ENCODE peak calls at places on chromosomes 2 and 18, in four cellular contexts. U, C, K and Z are unnamed samples.

GRCh38 chr18:59272971-59273935 is at the start of gene RAX:
- DNase-seq in U (peak), C (peak), K (no peak), Z (no peak)

GRCh38 chr2:175431054-175431780 is 249.7 kb upstream of the ATP5MC3 start:
- DNase-seq in U (no peak), K (no peak), C (no peak), Z (no peak)

GRCh38 chr2:226215902-226216503 is 583.6 kb downstream of the IRS1 start:
- DNase-seq in C (no peak), U (no peak), K (no peak), Z (peak)

GRCh38 chr2:211033765-211034164 is 477.4 kb downstream of the CPS1 start:
- DNase-seq in C (no peak), U (no peak), K (no peak), Z (no peak)

GRCh38 chr2:219060821-219061791 is at the start of gene IHH:
- DNase-seq in K (no peak), C (no peak), U (no peak), Z (no peak)

GRCh38 chr2:238290079-238290478 is 1.7 kb upstream of the PER2 start:
- DNase-seq in K (no peak), U (no peak), C (no peak), Z (peak)

GRCh38 chr2:233976690-233977294 is 59.6 kb downstream of the TRPM8 start:
- DNase-seq in C (peak), K (peak), U (peak), Z (peak)

GRCh38 chr2:112821142-112821541 is 15.4 kb downstream of the IL1B start:
- DNase-seq in K (no peak), U (no peak), C (no peak), Z (no peak)

GRCh38 chr18:79493211-79493800 is 97.6 kb downstream of the NFATC1 start:
- DNase-seq in U (no peak), C (no peak), K (no peak), Z (no peak)

GRCh38 chr2:149087751-149088150 is 49.3 kb downstream of the LYPD6B start:
- DNase-seq in C (no peak), U (no peak), K (no peak), Z (no peak)

GRCh38 chr18:7370812-7371211 is 139.9 kb downstream of the LRRC30 start:
- DNase-seq in C (no peak), U (no peak), K (no peak), Z (no peak)

GRCh38 chr18:10543277-10543676 is 17.4 kb downstream of the NAPG start:
- DNase-seq in K (no peak), U (no peak), C (no peak), Z (no peak)

GRCh38 chr2:19538411-19538963 is 180.1 kb upstream of the OSR1 start:
- DNase-seq in U (peak), C (no peak), K (peak), Z (peak)

GRCh38 chr2:120862254-120863172 is 126.8 kb downstream of the GLI2 start:
- DNase-seq in K (no peak), U (no peak), C (no peak), Z (peak)

GRCh38 chr2:165793161-165793778 is 777 bp downstream of the GALNT3 start:
- DNase-seq in K (no peak), U (peak), C (no peak), Z (no peak)

GRCh38 chr2:55802067-55802466 is 108.4 kb upstream of the PNPT1 start:
- DNase-seq in K (no peak), C (no peak), U (no peak), Z (no peak)

GRCh38 chr18:43620936-43621335 is 343.6 kb upstream of the SYT4 start:
- DNase-seq in K (no peak), U (no peak), C (no peak), Z (no peak)

GRCh38 chr2:79985145-79985544 is 319.4 kb downstream of the LRRTM1 start:
- DNase-seq in U (no peak), K (no peak), C (no peak), Z (no peak)

GRCh38 chr2:127162261-127163089 is 55.5 kb upstream of the BIN1 start:
- DNase-seq in C (no peak), K (no peak), U (no peak), Z (no peak)

GRCh38 chr2:16248571-16249105 is 308.3 kb downstream of the MYCN start:
- DNase-seq in U (no peak), K (no peak), C (no peak), Z (no peak)

GRCh38 chr2:179348921-179349320 is 84.3 kb upstream of the SESTD1 start:
- DNase-seq in U (no peak), C (no peak), K (no peak), Z (no peak)

GRCh38 chr2:208033701-208034502 is 8.6 kb upstream of the PLEKHM3 start:
- DNase-seq in K (no peak), U (no peak), C (peak), Z (no peak)

GRCh38 chr2:26002617-26003310 is 20.5 kb upstream of the KIF3C start:
- DNase-seq in C (no peak), K (no peak), U (no peak), Z (no peak)

GRCh38 chr2:222610746-222611145 is 45.1 kb downstream of the FARSB start:
- DNase-seq in K (no peak), U (no peak), C (no peak), Z (no peak)

GRCh38 chr2:101052147-101052546 is 50.1 kb downstream of the RPL31 start:
- DNase-seq in K (no peak), U (no peak), C (no peak), Z (no peak)

GRCh38 chr2:150449856-150450255 is 37.6 kb downstream of the RND3 start:
- DNase-seq in C (no peak), U (no peak), K (no peak), Z (no peak)